ENCODE peak calls at places on chromosomes 1 and 21, in five cellular contexts. Q is right lobe of liver, H is A549, U is adrenal gland, V is body of pancreas. S is an unnamed sample. For H3K4me1, the result is how much of the 10 kb centered on the place peaks cover.

GRCh38 chr21:16578912-16579311 is 849.1 kb downstream of the USP25 start:
- DNase-seq in Q (no peak), H (no peak), U (no peak), V (no peak), S (no peak)

GRCh38 chr1:65281846-65282245 is 27.5 kb upstream of the DNAJC6 start:
- DNase-seq in Q (no peak), H (no peak), U (peak), V (no peak), S (no peak)

GRCh38 chr21:31218830-31219608 is 125.0 kb downstream of the TIAM1 start:
- DNase-seq in Q (no peak), H (no peak), U (no peak), V (no peak), S (no peak)

GRCh38 chr1:54396280-54396903 is 9.8 kb downstream of the SSBP3 start:
- DNase-seq in Q (peak), H (no peak), U (no peak), V (peak), S (no peak)

GRCh38 chr1:160112370-160112769 is 3.2 kb upstream of the ATP1A2 start:
- DNase-seq in Q (no peak), H (no peak), U (no peak), V (no peak), S (no peak)

GRCh38 chr1:41475346-41475745 is 9.1 kb downstream of the EDN2 start:
- DNase-seq in Q (no peak), H (no peak), U (no peak), V (no peak), S (no peak)

GRCh38 chr1:172717722-172718455 is 59.0 kb downstream of the FASLG start:
- DNase-seq in Q (no peak), H (peak), U (no peak), V (no peak), S (no peak)

GRCh38 chr1:213017447-213018273 is 2.0 kb upstream of the ANGEL2 start:
- DNase-seq in Q (no peak), H (no peak), U (no peak), V (no peak), S (no peak)

GRCh38 chr1:24739241-24739640 is 6.0 kb upstream of the CLIC4 start:
- DNase-seq in Q (peak), H (no peak), U (no peak), V (no peak), S (no peak)

GRCh38 chr1:84303154-84303830 is 1.8 kb downstream of the SAMD13 start:
- DNase-seq in Q (no peak), H (no peak), U (no peak), V (no peak), S (no peak)

GRCh38 chr1:173470608-173471007 is 6.5 kb upstream of the PRDX6 start:
- DNase-seq in Q (no peak), H (no peak), U (no peak), V (no peak), S (no peak)

GRCh38 chr1:116486424-116486823 is 84.4 kb downstream of the CD58 start:
- DNase-seq in Q (no peak), H (no peak), U (no peak), V (no peak), S (no peak)

GRCh38 chr1:110433803-110434202 is 17.1 kb upstream of the PROK1 start:
- DNase-seq in Q (peak), H (peak), U (peak), V (peak), S (no peak)

GRCh38 chr1:101236546-101237228 is at the start of gene S1PR1:
- DNase-seq in Q (peak), H (no peak), U (peak), V (peak), S (no peak)

GRCh38 chr1:216064643-216065042 is 358.6 kb downstream of the USH2A start:
- DNase-seq in Q (no peak), H (no peak), U (no peak), V (no peak), S (no peak)

GRCh38 chr1:192559115-192560006 is 16.2 kb upstream of the RGS1 start:
- DNase-seq in Q (no peak), H (no peak), U (peak), V (no peak), S (no peak)

GRCh38 chr1:236320671-236321070 is 38.9 kb upstream of the ERO1B start:
- DNase-seq in Q (no peak), H (no peak), U (no peak), V (no peak), S (no peak)

GRCh38 chr1:2443285-2444137 is 31.1 kb upstream of the PEX10 start:
- DNase-seq in Q (no peak), H (no peak), U (no peak), V (no peak), S (no peak)

GRCh38 chr1:41783189-41783639 is 135.5 kb downstream of the HIVEP3 start:
- DNase-seq in Q (no peak), H (peak), U (peak), V (no peak), S (no peak)

GRCh38 chr1:2587860-2588571 is 1.4 kb downstream of the PRXL2B start:
- DNase-seq in Q (peak), H (no peak), U (peak), V (no peak), S (no peak)

DNA sequence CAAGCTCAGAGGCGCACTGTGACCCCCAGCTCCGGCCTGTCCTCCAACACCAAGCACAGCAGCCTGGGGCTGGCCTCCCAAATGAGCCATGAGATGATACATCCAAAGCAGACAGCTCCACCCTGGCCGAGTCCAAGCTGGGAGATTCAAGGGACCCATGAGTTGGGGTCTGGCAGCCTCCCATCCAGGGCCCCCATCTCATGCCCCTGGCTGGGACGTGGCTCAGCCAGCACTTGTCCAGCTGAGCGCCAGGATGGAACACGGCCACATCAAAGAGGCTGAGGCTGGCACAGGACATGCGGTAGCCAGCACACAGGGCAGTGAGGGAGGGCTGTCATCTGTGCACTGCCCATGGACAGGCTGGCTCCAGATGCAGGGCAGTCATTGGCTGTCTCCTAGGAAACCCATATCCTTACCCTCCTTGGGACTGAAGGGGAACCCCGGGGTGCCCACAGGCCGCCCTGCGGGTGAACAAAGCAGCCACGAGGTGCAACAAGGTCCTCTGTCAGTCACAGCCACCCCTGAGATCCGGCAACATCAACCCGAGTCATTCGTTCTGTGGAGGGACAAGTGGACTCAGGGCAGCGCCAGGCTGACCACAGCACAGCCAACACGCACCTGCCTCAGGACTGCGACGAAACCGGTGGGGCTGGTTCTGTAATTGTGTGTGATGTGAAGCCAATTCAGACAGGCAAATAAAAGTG is 29.1 kb downstream of the SLC19A1 start:
- DNase-seq in Q (peak), H (no peak), U (peak), V (peak), S (no peak)
- H3K27ac ChIP-seq in Q (no peak), H (no peak), U (no peak), V (peak), S (no peak)

DNA sequence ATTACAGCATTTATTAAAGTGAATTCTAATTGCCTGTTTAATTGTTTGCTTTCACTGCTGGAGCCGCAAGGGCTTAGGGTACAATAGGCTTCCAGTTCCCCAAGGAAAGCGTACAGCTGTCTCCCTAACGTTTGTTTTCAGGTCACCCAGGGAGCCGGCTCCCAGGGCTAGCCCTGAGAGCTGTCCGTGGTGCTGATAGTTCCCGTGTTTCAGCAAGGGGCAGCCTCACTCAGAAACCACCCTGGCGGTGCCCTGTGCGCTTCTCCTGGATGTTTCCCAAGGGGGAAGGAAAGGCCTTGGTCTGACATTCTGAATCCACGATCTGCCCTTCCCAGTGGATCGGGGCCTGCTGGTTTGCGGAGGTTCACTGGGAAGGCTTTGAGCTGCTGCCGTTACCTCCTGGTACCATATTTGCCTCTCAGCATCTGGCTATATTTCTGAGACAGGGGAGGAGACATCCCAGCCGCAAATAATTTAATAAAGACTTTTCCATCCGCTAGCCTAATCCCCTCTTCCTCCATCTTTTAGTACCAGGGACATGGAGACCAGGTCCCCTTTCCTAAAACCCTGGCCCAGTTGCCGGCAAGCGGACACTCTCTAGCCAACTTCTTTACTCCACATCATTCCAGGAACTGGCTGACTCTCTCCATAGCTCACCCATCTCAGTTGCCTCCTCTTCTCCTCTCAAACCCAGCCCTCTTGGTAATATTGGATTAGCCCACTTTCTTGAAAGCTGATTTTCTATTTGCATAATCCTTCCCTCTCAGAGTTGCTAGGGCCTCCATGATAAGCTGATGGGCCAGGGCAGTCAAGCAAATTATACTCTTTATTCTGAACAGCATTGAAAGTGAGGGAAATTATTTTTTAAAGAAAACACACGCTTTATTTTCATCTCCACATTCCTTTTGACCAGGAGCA is 149.0 kb downstream of the IGSF21 start:
- DNase-seq in Q (peak), H (peak), U (peak), V (peak), S (no peak)
- TF ChIP-seq POLR2A in Q (no peak), H (no peak), U (no peak), V (no peak), S (no peak)

GRCh38 chr1:164662955-164663354 is 104.0 kb downstream of the PBX1 start:
- DNase-seq in Q (no peak), H (no peak), U (no peak), V (peak), S (no peak)
- H3K4me1 ChIP-seq in Q (under half), H (under half), U (under half), V (half or more), S (under half)

GRCh38 chr1:202034683-202035462 is 24.5 kb downstream of the ELF3 start:
- DNase-seq in Q (peak), H (peak), U (peak), V (peak), S (no peak)
- H3K27ac ChIP-seq in Q (peak), H (peak), U (no peak), V (peak), S (peak)

GRCh38 chr1:1001057-1001630 is 1.2 kb upstream of the HES4 start:
- DNase-seq in Q (peak), H (no peak), U (peak), V (no peak), S (no peak)

GRCh38 chr1:999797-1000356 is at the start of gene HES4:
- DNase-seq in Q (peak), H (no peak), U (peak), V (peak), S (no peak)

GRCh38 chr1:1001631-1002300 is 1.9 kb upstream of the HES4 start:
- DNase-seq in Q (peak), H (peak), U (peak), V (peak), S (no peak)

GRCh38 chr1:998905-999796 is 746 bp downstream of the HES4 start:
- DNase-seq in Q (peak), H (no peak), U (peak), V (no peak), S (no peak)

DNA sequence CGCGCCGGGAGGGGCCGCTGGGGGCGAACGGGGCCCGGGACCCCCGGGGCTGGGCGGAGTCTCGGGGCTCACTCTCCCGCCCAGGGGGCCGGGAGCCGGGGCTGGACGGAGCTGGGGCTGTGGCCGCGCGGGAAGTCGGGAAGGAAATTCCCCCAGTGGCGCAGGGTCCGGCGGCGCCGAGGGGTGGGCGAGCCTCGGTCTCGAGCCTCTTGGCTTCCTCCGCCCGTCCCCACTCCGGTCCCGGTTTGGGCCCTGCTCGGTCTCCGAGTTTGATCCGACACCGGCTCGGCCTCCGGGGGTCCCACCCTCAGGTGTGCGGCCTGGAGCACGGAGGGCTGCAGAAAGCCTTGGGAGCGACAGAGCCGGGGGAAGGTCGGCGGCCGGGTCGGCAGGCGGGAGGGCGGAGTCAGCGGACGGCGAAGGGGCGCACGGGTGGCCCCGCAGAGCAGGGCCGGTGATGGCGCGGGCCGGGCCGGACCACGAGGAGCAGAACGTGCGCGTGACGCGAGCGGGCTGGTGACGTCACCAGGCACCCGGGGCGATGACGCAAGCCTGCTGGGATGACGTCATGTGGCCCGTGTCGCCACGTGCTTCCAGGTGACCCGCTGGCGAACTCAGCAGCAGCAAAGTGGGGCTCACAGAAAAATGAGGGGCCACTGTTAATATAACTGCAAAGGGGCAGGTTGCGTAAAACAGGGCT is 610 bp upstream of the HES4 start:
- DNase-seq in Q (peak), H (no peak), U (peak), V (peak), S (no peak)
- TF ChIP-seq POLR2A in Q (peak), H (peak), U (no peak), V (peak), S (peak)

GRCh38 chr1:167438171-167439138 is 79.9 kb downstream of the CD247 start:
- DNase-seq in Q (no peak), H (no peak), U (no peak), V (no peak), S (no peak)
- H3K4me1 ChIP-seq in Q (under half), H (under half), U (under half), V (under half), S (under half)

GRCh38 chr1:223709598-223709997 is 2.7 kb upstream of the CAPN2 start:
- DNase-seq in Q (no peak), H (no peak), U (no peak), V (no peak), S (no peak)
- H3K27ac ChIP-seq in Q (no peak), H (peak), U (no peak), V (no peak), S (peak)

DNA sequence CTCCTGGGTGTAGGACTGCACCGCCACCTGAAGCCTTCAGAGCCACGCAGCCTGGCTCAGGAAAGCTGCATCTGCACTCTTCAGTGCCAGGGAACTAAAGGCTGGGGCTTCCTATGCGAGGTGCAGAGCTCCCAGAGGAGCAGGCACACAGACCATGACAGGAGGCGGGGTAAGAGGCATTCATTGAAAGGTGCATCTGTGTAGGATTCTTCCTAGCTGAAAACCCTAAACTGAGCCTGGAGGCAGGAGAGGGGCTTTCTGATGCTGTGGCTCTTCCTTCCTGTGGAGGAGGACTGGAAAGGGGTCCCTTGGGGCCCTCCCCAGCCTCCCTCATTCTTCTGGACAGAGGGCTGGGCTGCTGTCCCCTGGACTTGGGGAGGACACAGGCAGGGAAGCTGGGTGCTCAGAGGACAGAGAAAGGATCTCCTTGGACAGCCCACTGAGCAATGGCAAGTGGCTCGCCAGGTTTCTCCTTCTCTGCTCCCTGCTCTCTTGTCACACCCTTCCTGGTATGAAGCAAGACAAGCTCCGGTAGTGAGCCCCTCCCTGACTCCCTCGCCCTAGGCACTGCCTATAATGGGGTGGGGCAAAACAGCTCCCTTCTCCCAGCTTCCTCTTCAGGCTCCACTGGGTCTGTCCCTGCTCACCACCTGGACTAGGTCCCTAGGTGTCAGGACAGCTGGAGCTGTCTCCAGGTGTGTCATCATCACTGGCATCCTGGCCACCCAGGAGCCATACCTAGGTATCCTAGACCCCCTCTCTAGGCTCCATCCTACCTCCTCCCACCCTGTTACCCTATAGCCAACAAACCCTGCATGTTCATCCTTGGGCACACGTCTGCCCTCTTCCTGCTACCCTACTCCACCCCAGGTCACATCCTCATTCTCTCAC is 20.0 kb downstream of the S100A6 start:
- DNase-seq in Q (no peak), H (no peak), U (no peak), V (no peak), S (no peak)
- TF ChIP-seq POLR2A in Q (no peak), H (no peak), U (no peak), V (no peak), S (no peak)